ENCODE peak calls at places on chromosomes 1 and 21, in seven cellular contexts. U is testis, F is right lobe of liver, N is gastrocnemius medialis, Z is Karpas-422, R is PC-3, O is GM23338. Q is an unnamed sample.
A peak's percentile ranks its signal among the peaks of the same experiment; 100 is the strongest.

GRCh38 chr1:234009668-234010067 is 105.2 kb downstream of the SLC35F3 start:
- DNase-seq in U (no peak), F (no peak), N (no peak), Z (no peak), R (no peak), O (no peak), Q (no peak)

GRCh38 chr21:45154511-45155508 is 80.4 kb downstream of the ADARB1 start:
- DNase-seq in U (peak; percentile 27), F (no peak), N (no peak), Z (no peak), R (no peak), O (peak; percentile 56), Q (no peak)

GRCh38 chr1:9376886-9377333 is 84.2 kb downstream of the SPSB1 start:
- DNase-seq in U (peak; percentile 79), F (no peak), N (peak; percentile 95), Z (no peak), R (no peak), O (no peak), Q (no peak)

GRCh38 chr1:168960114-168960513 is 146.4 kb upstream of the ATP1B1 start:
- DNase-seq in U (no peak), F (no peak), N (no peak), Z (no peak), R (no peak), O (no peak), Q (no peak)

GRCh38 chr21:41009398-41010177 is 158.4 kb upstream of the BACE2 start:
- DNase-seq in U (no peak), F (no peak), N (no peak), Z (no peak), R (no peak), O (no peak), Q (no peak)

GRCh38 chr1:214551052-214551435 is 358 bp downstream of the PTPN14 start:
- DNase-seq in U (peak; percentile 38), F (peak; percentile 37), N (peak; percentile 14), Z (no peak), R (no peak), O (peak; percentile 48), Q (no peak)

GRCh38 chr1:8517579-8518489 is 199.9 kb downstream of the SLC45A1 start:
- DNase-seq in U (no peak), F (no peak), N (no peak), Z (no peak), R (no peak), O (peak; percentile 41), Q (no peak)

GRCh38 chr1:240314845-240315746 is 223.4 kb downstream of the FMN2 start:
- DNase-seq in U (no peak), F (no peak), N (no peak), Z (no peak), R (no peak), O (no peak), Q (no peak)

GRCh38 chr21:37071561-37072238 is 1.2 kb downstream of the PIGP start:
- DNase-seq in U (peak; percentile 75), F (no peak), N (peak; percentile 44), Z (peak; percentile 63), R (peak; percentile 45), O (peak; percentile 20), Q (no peak)

GRCh38 chr1:33383974-33384767 is 46.7 kb downstream of the PHC2 start:
- DNase-seq in U (no peak), F (no peak), N (no peak), Z (peak; percentile 53), R (peak; percentile 55), O (no peak), Q (no peak)

GRCh38 chr1:7857000-7857399 is 4.1 kb upstream of the UTS2 start:
- DNase-seq in U (no peak), F (no peak), N (no peak), Z (no peak), R (no peak), O (no peak), Q (no peak)

GRCh38 chr1:203340112-203340804 is 10.7 kb downstream of the FMOD start:
- DNase-seq in U (peak; percentile 84), F (peak; percentile 62), N (peak; percentile 63), Z (peak; percentile 88), R (peak; percentile 94), O (peak; percentile 95), Q (peak; percentile 81)

GRCh38 chr1:224804220-224804619 is 125.3 kb upstream of the DNAH14 start:
- DNase-seq in U (no peak), F (no peak), N (no peak), Z (no peak), R (no peak), O (no peak), Q (no peak)

GRCh38 chr1:63593887-63594617 is 841 bp downstream of the PGM1 start:
- DNase-seq in U (peak; percentile 67), F (peak; percentile 93), N (peak; percentile 81), Z (peak; percentile 89), R (peak; percentile 83), O (peak; percentile 87), Q (peak; percentile 54)

GRCh38 chr1:210653771-210654170 is 325.1 kb downstream of the HHAT start:
- DNase-seq in U (no peak), F (no peak), N (no peak), Z (peak; percentile 61), R (no peak), O (no peak), Q (no peak)

GRCh38 chr1:63691672-63692425 is 82.0 kb upstream of the ROR1 start:
- DNase-seq in U (peak; percentile 78), F (no peak), N (peak; percentile 50), Z (peak; percentile 79), R (peak; percentile 92), O (peak; percentile 92), Q (peak; percentile 73)

GRCh38 chr1:169899519-169900217 is 6.0 kb upstream of the SCYL3 start:
- DNase-seq in U (no peak), F (no peak), N (no peak), Z (no peak), R (no peak), O (no peak), Q (no peak)

DNA sequence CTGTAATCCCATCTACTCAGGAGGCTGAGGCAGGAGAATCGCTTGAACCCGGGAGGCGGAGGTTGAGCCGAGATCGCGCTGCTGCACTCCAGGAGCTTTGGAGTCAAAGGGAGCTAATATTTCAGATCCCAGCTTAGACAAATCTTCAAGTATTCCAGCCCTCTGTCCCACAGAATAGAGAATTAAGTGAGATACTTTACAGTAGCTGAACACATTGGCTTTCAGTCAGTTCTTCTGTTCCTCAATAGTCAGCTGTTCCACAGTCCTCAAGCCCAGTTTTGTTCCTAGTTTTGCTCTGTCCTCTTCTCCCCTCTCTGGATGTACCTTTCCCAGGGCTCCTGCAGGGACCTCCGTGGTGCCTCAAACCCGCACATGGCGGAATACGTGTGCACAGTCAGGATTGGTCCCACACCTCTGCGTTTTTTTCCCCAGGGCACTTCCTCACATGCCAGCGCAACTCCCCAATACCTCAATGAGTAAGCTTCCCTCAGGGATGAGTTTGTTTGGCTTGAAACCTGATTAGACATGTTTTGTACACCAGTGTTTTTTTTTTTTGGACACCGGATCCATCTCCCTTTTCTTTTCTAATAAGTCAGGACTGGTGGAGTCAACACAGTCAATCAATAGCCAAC is 1.2 kb downstream of the MFN2 start:
- DNase-seq in U (no peak), F (no peak), N (no peak), Z (no peak), R (peak; percentile 88), O (no peak), Q (no peak)
- H3K4me3 ChIP-seq in U (no peak overlapping the region), F (no peak overlapping the region), N (peak overlapping the region; percentile 93), Z (peak overlapping the region; percentile 90), R (peak overlapping the region; percentile 81), O (peak overlapping the region; percentile 98), Q (peak overlapping the region; percentile 71)

GRCh38 chr21:42191978-42192595 is 26.9 kb upstream of the ABCG1 start:
- DNase-seq in U (no peak), F (no peak), N (no peak), Z (no peak), R (peak; percentile 5), O (no peak), Q (no peak)
- H3K4me1 ChIP-seq in U (no peaks in the 10 kb centered on the region), F (no peaks in the 10 kb centered on the region), N (no peaks in the 10 kb centered on the region), Z (peaks cover 10% of the 10 kb centered on the region), R (peaks cover 9% of the 10 kb centered on the region), O (no peaks in the 10 kb centered on the region), Q (no peaks in the 10 kb centered on the region)

DNA sequence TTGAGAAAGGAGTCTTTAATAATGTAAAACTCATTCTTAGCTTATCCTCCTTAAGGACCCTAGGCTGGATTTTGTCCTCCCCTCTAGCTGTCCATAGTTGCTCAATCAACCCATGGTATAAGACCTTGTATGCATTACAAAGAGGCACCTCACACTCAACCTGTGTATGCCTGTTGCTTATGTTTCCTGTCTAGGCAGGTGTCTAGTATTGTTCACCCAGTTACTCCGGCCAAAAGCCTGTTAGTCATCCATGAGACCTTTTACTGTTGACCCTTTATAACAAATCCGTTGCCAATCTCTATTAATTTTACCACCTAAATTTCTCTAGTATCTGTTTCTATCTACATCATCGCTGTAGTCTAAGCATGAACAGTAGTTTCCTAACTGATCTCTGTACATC is 3.7 kb downstream of the LYPLAL1 start:
- DNase-seq in U (no peak), F (no peak), N (no peak), Z (no peak), R (peak; percentile 86), O (no peak), Q (no peak)
- H3K4me3 ChIP-seq in U (no peak overlapping the region), F (no peak overlapping the region), N (no peak overlapping the region), Z (peak overlapping the region; percentile 87), R (peak overlapping the region; percentile 0), O (no peak overlapping the region), Q (no peak overlapping the region)

GRCh38 chr1:153566414-153567371 is 1.0 kb upstream of the S100A2 start:
- DNase-seq in U (peak; percentile 81), F (peak; percentile 89), N (peak; percentile 98), Z (peak; percentile 45), R (peak; percentile 99), O (peak; percentile 90), Q (peak; percentile 95)

GRCh38 chr1:153563339-153563952 is 2.2 kb downstream of the S100A2 start:
- DNase-seq in U (no peak), F (no peak), N (no peak), Z (no peak), R (no peak), O (no peak), Q (no peak)

GRCh38 chr1:153567621-153568366 is 2.1 kb upstream of the S100A2 start:
- DNase-seq in U (no peak), F (no peak), N (no peak), Z (peak; percentile 39), R (peak; percentile 98), O (peak; percentile 57), Q (no peak)

GRCh38 chr1:153563991-153564390 is 1.7 kb downstream of the S100A2 start:
- DNase-seq in U (no peak), F (no peak), N (no peak), Z (no peak), R (no peak), O (no peak), Q (no peak)

DNA sequence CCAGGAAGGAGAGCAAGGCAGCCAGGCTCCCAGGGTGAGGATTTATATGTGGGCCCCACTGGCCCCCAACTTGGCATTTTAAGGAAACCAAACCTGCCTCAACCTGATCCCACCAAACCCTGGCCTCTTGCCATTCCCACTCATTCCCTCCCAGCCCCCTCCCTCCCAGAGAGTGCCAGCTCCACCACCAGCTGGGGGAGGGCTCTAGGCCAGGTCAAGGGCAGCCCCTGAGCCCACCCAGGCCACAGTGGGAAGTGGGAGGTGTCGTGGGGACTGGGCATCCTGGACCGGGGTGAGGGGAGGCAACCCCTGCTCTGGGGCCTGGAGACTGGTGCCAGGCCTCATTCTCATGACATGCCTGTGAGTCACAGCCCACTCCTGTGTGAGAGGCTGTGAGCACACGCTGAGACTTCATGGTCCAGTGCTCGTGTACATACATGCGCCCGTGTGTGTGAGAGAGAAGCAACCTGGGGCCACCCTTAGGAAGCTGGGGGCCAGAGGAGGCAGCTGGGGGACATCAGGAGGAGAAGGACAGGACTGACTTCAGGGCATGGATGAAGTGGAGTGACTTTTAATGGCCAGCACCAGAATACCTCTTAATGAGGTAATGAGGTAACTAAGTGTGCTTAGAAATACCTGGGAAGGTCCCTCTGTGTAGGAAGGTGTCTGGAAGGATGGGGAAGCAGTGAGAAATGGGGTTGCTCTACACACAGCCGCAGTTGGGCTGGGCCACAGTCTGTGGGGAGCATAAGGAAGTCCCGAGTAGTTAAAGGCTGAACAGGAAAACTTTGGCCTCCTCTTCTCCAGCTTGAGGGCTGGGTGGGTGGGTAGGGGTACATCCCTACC is at the start of gene S100A2:
- DNase-seq in U (no peak), F (peak; percentile 43), N (peak; percentile 67), Z (no peak), R (peak; percentile 98), O (no peak), Q (no peak)
- H3K4me1 ChIP-seq in U (peaks cover 26% of the 10 kb centered on the region), F (peaks cover 7% of the 10 kb centered on the region), N (peaks cover 27% of the 10 kb centered on the region), Z (peaks cover 3% of the 10 kb centered on the region), R (peaks cover 63% of the 10 kb centered on the region), O (peaks cover 18% of the 10 kb centered on the region), Q (peaks cover 58% of the 10 kb centered on the region)

Q was measured in Caco-2.